ENCODE peak calls at places on chromosomes 7 and 10, in four cellular contexts. L, E, I and V are unnamed samples.
A peak's percentile ranks its signal among the peaks of the same experiment; 100 is the strongest.

GRCh38 chr7:50674896-50675835 is 107.5 kb downstream of the GRB10 start:
- DNase-seq in L (no peak), E (no peak), I (no peak), V (no peak)

GRCh38 chr10:71912431-71912830 is 51.8 kb upstream of the CHST3 start:
- DNase-seq in E (no peak), I (no peak), L (peak; percentile 12), V (peak; percentile 37)

GRCh38 chr7:35908305-35909223 is 107.7 kb downstream of the SEPTIN7 start:
- DNase-seq in L (no peak), I (no peak), E (no peak), V (no peak)

GRCh38 chr10:99395750-99396445 is 34.5 kb downstream of the GOT1 start:
- DNase-seq in L (peak; percentile 83), E (no peak), I (no peak), V (peak; percentile 91)

GRCh38 chr7:80145780-80146422 is 11.3 kb downstream of the GNAI1 start:
- DNase-seq in I (no peak), E (no peak), L (peak; percentile 93), V (peak; percentile 79)

GRCh38 chr10:101018118-101018599 is 12.8 kb downstream of the PDZD7 start:
- DNase-seq in L (no peak), E (peak; percentile 57), I (no peak), V (peak; percentile 77)

GRCh38 chr7:37999673-38000072 is 79.2 kb downstream of the EPDR1 start:
- DNase-seq in I (no peak), L (no peak), E (no peak), V (no peak)

GRCh38 chr7:1244701-1245526 is 12.2 kb downstream of the UNCX start:
- DNase-seq in L (no peak), I (no peak), E (no peak), V (peak; percentile 58)

GRCh38 chr10:80603516-80603915 is 65.8 kb downstream of the SH2D4B start:
- DNase-seq in E (no peak), L (no peak), I (no peak), V (no peak)

GRCh38 chr10:12181065-12181775 is 14.5 kb downstream of the NUDT5 start:
- DNase-seq in L (no peak), I (no peak), E (no peak), V (no peak)

GRCh38 chr7:1618475-1618874 is 48.6 kb upstream of the PSMG3 start:
- DNase-seq in L (no peak), I (no peak), E (no peak), V (no peak)

GRCh38 chr7:70694357-70694908 is 437.5 kb upstream of the GALNT17 start:
- DNase-seq in L (peak; percentile 28), I (peak; percentile 58), E (no peak), V (peak; percentile 67)

GRCh38 chr10:12382956-12383531 is 33.7 kb downstream of the CAMK1D start:
- DNase-seq in I (no peak), E (no peak), L (no peak), V (no peak)

GRCh38 chr10:75062191-75062849 is 49.1 kb upstream of the SAMD8 start:
- DNase-seq in E (no peak), I (no peak), L (peak; percentile 11), V (no peak)

GRCh38 chr7:51606601-51607154 is 290.1 kb upstream of the COBL start:
- DNase-seq in E (no peak), L (no peak), I (no peak), V (no peak)

GRCh38 chr7:1314021-1314907 is 81.6 kb downstream of the UNCX start:
- DNase-seq in L (no peak), E (peak; percentile 17), I (no peak), V (no peak)

GRCh38 chr10:88066876-88067275 is 203.5 kb downstream of the PTEN start:
- DNase-seq in I (no peak), L (no peak), E (no peak), V (no peak)

DNA sequence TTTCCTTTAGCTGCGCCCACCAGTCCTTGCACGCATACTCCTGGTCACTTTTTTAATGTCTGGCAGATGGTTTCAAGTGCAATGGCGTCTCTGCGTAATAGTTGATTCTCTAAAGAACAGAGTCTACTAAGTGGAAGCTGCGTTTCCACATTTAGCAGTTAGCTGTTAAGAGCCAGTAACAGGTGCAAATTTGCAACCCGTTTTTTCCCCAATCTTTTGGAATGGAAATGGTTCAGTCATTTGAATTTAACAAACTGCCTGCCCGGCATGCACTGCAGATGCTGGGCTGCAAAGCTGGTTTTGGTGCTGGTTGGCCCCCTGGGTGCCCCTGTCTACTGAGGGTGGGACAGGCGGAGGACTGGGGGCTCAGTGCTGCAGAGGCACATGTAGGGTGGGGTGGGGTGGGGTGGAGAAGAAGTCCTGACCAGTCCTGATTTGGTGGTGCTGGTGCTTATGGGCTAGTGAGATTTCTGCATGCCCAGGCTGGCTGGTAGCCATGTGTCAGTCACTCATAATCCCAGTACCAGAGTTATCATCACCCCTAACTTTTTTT is 43.9 kb downstream of the CUX1 start:
- DNase-seq in I (no peak), L (no peak), E (no peak), V (no peak)
- H4K8ac ChIP-seq in I (no peak overlapping the region), L (no peak overlapping the region), E (no peak overlapping the region), V (no peak overlapping the region)

GRCh38 chr7:92528958-92529264 is 316 bp downstream of the RBM48 start:
- DNase-seq in L (no peak), I (no peak), E (no peak), V (no peak)
- H4K8ac ChIP-seq in L (peak overlapping the region; percentile 100), I (no peak overlapping the region), E (no peak overlapping the region), V (no peak overlapping the region)

GRCh38 chr7:76047305-76047810 is 442 bp downstream of the STYXL1 start:
- DNase-seq in L (no peak), I (no peak), E (no peak), V (no peak)
- H4K8ac ChIP-seq in L (peak overlapping the region; percentile 97), I (peak overlapping the region; percentile 97), E (no peak overlapping the region), V (peak overlapping the region; percentile 67)

DNA sequence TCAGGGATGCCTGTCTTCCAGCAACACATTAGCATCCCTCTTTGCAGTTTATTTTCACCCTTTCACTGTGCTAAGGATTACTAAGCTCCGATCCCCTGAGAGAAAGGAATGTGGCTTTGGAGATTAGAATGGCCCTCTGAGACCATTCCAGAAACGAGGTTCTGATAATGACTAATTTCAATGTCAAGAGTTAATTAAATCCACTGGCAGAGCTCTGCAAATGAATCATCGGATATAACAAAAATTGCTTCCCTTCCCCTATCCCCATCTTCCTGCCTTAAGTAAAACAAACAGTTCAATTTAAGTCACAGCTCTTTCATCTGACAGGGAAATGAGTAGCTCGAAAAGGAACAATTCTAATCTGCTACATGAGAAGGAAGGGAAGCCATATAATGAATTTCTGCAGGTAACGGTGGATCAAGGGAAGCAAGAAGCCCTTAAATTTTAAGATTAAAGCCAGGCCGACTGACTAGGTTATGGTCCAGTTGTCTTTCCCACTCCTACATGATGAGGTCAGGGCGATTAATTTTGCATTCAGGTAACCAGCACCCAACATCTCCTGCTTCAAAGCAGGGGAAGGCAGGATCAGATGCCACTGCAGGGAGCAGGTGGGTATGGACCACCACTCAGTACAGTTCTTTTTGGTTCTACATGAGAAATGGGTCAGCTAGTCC is 50.5 kb downstream of the MALSU1 start:
- DNase-seq in L (peak; percentile 90), E (no peak), I (peak; percentile 43), V (peak; percentile 92)
- H4K8ac ChIP-seq in L (peak overlapping the region; percentile 72), E (no peak overlapping the region), I (no peak overlapping the region), V (no peak overlapping the region)

DNA sequence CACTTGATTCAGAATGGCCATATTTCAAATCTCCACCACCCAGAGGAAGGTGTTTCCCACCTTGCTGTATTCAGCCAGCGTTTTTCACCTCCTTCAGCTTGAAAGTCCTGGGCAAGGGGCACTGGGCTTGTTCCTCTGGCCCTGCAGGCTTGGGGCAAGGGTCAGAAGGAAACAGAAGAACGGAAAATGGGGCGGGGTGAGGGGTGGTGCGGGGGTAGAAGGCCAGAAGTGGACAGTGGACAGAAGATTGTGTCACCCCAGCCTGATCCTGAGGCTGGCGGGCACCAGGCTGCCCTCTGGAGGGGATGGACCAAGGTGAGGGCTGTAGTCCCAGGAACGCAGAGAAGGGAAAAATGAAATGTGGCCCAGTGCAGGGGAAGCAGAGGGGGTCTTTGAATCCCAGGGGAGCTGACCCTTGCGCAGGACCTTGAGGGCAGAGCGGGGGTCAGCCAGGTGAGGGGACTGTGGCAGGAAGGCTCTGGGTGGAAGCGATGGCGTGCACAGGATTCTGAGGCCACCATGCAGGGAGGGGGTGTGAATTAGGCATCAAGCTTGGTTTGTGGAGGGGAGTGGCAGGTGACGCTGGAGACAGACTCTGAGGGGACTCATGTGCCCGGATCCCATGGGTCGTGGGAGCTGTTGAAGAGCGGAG is 23.0 kb downstream of the TMEM120A start:
- DNase-seq in L (no peak), I (no peak), E (no peak), V (no peak)
- H4K8ac ChIP-seq in L (no peak overlapping the region), I (no peak overlapping the region), E (no peak overlapping the region), V (no peak overlapping the region)

GRCh38 chr7:149329787-149330334 is 67.9 kb downstream of the ZNF783 start:
- DNase-seq in I (no peak), E (no peak), L (no peak), V (no peak)

GRCh38 chr7:149334219-149334618 is 72.2 kb downstream of the ZNF783 start:
- DNase-seq in I (no peak), E (no peak), L (no peak), V (no peak)

GRCh38 chr7:149333321-149333717 is 71.3 kb downstream of the ZNF783 start:
- DNase-seq in E (no peak), I (no peak), L (no peak), V (no peak)

GRCh38 chr7:149330914-149331567 is 69.0 kb downstream of the ZNF783 start:
- DNase-seq in I (no peak), L (no peak), E (peak; percentile 48), V (no peak)

DNA sequence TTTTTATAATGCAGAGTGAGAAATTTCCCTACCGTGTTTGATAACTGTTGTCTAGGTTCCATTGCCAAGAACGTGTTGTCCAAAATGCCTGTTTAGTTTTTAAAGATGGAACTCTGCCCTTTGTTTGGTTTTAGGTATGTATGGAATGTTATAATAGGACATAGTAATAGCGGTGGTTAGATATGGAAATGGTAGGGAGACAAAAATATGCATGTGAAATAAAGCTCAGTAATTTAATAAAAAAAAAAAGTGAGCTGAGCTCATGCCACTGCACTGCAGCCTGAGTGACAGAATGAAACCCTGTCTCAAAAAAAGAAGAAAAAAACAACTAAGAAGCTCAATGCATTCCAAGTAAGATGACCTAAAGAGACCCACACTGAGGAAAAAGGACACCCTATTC is 72.9 kb downstream of the ZNF783 start:
- DNase-seq in E (no peak), I (no peak), L (no peak), V (no peak)
- H4K8ac ChIP-seq in E (no peak overlapping the region), I (no peak overlapping the region), L (no peak overlapping the region), V (no peak overlapping the region)

GRCh38 chr10:91162495-91163268 is 57.8 kb upstream of the PCGF5 start:
- DNase-seq in I (no peak), L (peak; percentile 40), E (peak; percentile 33), V (no peak)
- H4K8ac ChIP-seq in I (no peak overlapping the region), L (peak overlapping the region; percentile 82), E (no peak overlapping the region), V (no peak overlapping the region)

GRCh38 chr7:132705146-132705545 is 128.9 kb upstream of the PLXNA4 start:
- DNase-seq in E (no peak), L (no peak), I (no peak), V (no peak)

GRCh38 chr7:132708501-132708900 is 132.2 kb upstream of the PLXNA4 start:
- DNase-seq in I (no peak), L (no peak), E (no peak), V (no peak)

GRCh38 chr7:132703742-132704141 is 127.5 kb upstream of the PLXNA4 start:
- DNase-seq in L (no peak), I (no peak), E (peak; percentile 56), V (peak; percentile 33)
- H4K8ac ChIP-seq in L (no peak overlapping the region), I (no peak overlapping the region), E (no peak overlapping the region), V (no peak overlapping the region)

GRCh38 chr10:69902835-69903535 is 101.3 kb downstream of the COL13A1 start:
- DNase-seq in I (no peak), L (no peak), E (no peak), V (no peak)
- H4K8ac ChIP-seq in I (no peak overlapping the region), L (no peak overlapping the region), E (no peak overlapping the region), V (no peak overlapping the region)

GRCh38 chr10:24249829-24250415 is 41.0 kb downstream of the KIAA1217 start:
- DNase-seq in L (no peak), I (no peak), E (no peak), V (peak; percentile 42)
- H4K8ac ChIP-seq in L (no peak overlapping the region), I (no peak overlapping the region), E (no peak overlapping the region), V (no peak overlapping the region)